ENCODE peak calls at places on chromosomes 13 and 19, in ten cellular contexts. H is fibroblast of lung, L is H1, G is H9, K is adipocyte, N is PC-3, F is endodermal cell, B is SK-N-SH, D is GM23248, T is kidney. A is an unnamed sample.

GRCh38 chr13:28059214-28059613 is 41.2 kb downstream of the FLT3 start:
- DNase-seq in K (peak; percentile 11), D (peak; percentile 45), N (peak; percentile 54), G (peak; percentile 59), F (peak; percentile 88), L (no peak), H (peak; percentile 18), T (no peak), B (peak; percentile 7), A (peak; percentile 76)

GRCh38 chr19:51771369-51771768 is 10.4 kb downstream of the FPR2 start:
- DNase-seq in G (no peak), H (no peak), L (no peak), D (no peak), F (no peak), K (no peak), B (no peak), T (no peak), N (no peak), A (no peak)

GRCh38 chr13:48411281-48412099 is 1.4 kb downstream of the LPAR6 start:
- DNase-seq in K (no peak), H (no peak), T (no peak), F (no peak), G (no peak), L (no peak), N (peak; percentile 32), B (no peak), D (peak; percentile 48), A (no peak)

GRCh38 chr19:44839272-44839671 is 6.8 kb upstream of the NECTIN2 start:
- DNase-seq in F (peak; percentile 62), K (no peak), D (no peak), T (no peak), N (no peak), B (no peak), G (peak; percentile 59), H (no peak), L (no peak), A (no peak)

GRCh38 chr19:50167314-50167721 is 4.2 kb upstream of the IZUMO2 start:
- DNase-seq in T (peak; percentile 77), B (no peak), L (no peak), G (no peak), H (no peak), K (no peak), N (peak; percentile 36), D (no peak), F (no peak), A (no peak)

GRCh38 chr13:27313742-27314141 is 43.1 kb downstream of the RASL11A start:
- DNase-seq in H (no peak), F (no peak), N (no peak), D (no peak), B (no peak), T (no peak), L (no peak), K (peak; percentile 7), G (no peak), A (no peak)

GRCh38 chr19:56987184-56987583 is 132.6 kb upstream of the USP29 start:
- DNase-seq in F (no peak), G (no peak), N (no peak), D (no peak), H (no peak), T (no peak), B (peak; percentile 43), L (no peak), K (no peak), A (no peak)

GRCh38 chr19:57546513-57546912 is 13.2 kb downstream of the ZNF550 start:
- DNase-seq in L (no peak), K (no peak), B (no peak), G (no peak), T (no peak), N (no peak), F (no peak), H (no peak), D (no peak), A (no peak)

GRCh38 chr13:109385161-109385560 is 401.2 kb downstream of the IRS2 start:
- DNase-seq in D (peak; percentile 69), G (no peak), N (no peak), H (peak; percentile 34), B (no peak), L (no peak), K (peak; percentile 15), T (no peak), F (no peak), A (no peak)

GRCh38 chr19:21130097-21130775 is 11.6 kb upstream of the ZNF431 start:
- DNase-seq in D (no peak), L (no peak), K (no peak), H (no peak), T (no peak), G (no peak), F (no peak), N (peak; percentile 33), B (no peak), A (no peak)

GRCh38 chr13:45416521-45417125 is 1.6 kb downstream of the SLC25A30 start:
- DNase-seq in N (peak; percentile 20), T (no peak), H (no peak), K (no peak), B (no peak), G (no peak), L (no peak), F (no peak), D (no peak), A (no peak)

GRCh38 chr13:98214008-98214643 is 37.1 kb upstream of the RNF113B start:
- DNase-seq in G (no peak), F (no peak), D (peak; percentile 81), H (peak; percentile 68), L (no peak), B (no peak), K (no peak), N (peak; percentile 62), T (no peak), A (no peak)

GRCh38 chr13:37735293-37735692 is 134.3 kb downstream of the TRPC4 start:
- DNase-seq in G (no peak), N (no peak), B (no peak), F (no peak), K (no peak), T (no peak), D (no peak), H (no peak), L (no peak), A (no peak)

GRCh38 chr13:34128661-34129060 is 310.7 kb downstream of the RFC3 start:
- DNase-seq in D (no peak), F (no peak), H (no peak), G (no peak), T (no peak), K (peak; percentile 39), N (peak; percentile 68), L (no peak), B (no peak), A (no peak)

GRCh38 chr13:101115762-101116161 is 300.5 kb downstream of the NALCN start:
- DNase-seq in D (peak; percentile 31), L (no peak), N (peak; percentile 21), H (peak; percentile 5), T (no peak), K (peak; percentile 20), B (no peak), G (peak; percentile 36), F (no peak), A (no peak)

GRCh38 chr13:52738719-52739467 is 727 bp downstream of the CNMD start:
- DNase-seq in F (peak; percentile 87), H (no peak), N (no peak), K (peak; percentile 2), D (peak; percentile 3), B (no peak), G (peak; percentile 62), L (no peak), T (peak; percentile 71), A (no peak)
- H3K9ac ChIP-seq in F (no peak overlapping the region), H (no peak overlapping the region), N (no peak overlapping the region), K (no peak overlapping the region), D (no peak overlapping the region), B (no peak overlapping the region), G (peak overlapping the region; percentile 11), L (peak overlapping the region; percentile 35), T (no peak overlapping the region), A (no peak overlapping the region)

GRCh38 chr13:62280590-62280989 is 864.9 kb upstream of the PCDH20 start:
- DNase-seq in H (no peak), N (no peak), L (no peak), B (no peak), D (no peak), T (no peak), G (no peak), F (no peak), K (no peak), A (peak; percentile 63)
- H3K9ac ChIP-seq in H (no peak overlapping the region), N (no peak overlapping the region), L (no peak overlapping the region), B (no peak overlapping the region), D (no peak overlapping the region), T (no peak overlapping the region), G (no peak overlapping the region), F (no peak overlapping the region), K (no peak overlapping the region), A (no peak overlapping the region)

GRCh38 chr13:114140909-114141255 is 8.5 kb upstream of the RASA3 start:
- DNase-seq in H (no peak), T (peak; percentile 49), B (no peak), N (no peak), D (no peak), K (no peak), G (no peak), F (peak; percentile 45), L (no peak), A (no peak)

GRCh38 chr13:114140131-114140908 is 7.9 kb upstream of the RASA3 start:
- DNase-seq in G (no peak), H (no peak), K (no peak), B (no peak), T (peak; percentile 64), L (no peak), D (no peak), F (no peak), N (no peak), A (no peak)

GRCh38 chr13:114141261-114141996 is 9.0 kb upstream of the RASA3 start:
- DNase-seq in K (no peak), D (no peak), N (no peak), L (no peak), G (no peak), B (no peak), T (peak; percentile 28), H (no peak), F (no peak), A (no peak)

GRCh38 chr13:114142640-114143490 is 10.4 kb upstream of the RASA3 start:
- DNase-seq in D (no peak), K (no peak), B (peak; percentile 25), T (peak; percentile 84), F (peak; percentile 64), G (no peak), L (no peak), N (no peak), H (peak; percentile 63), A (no peak)

DNA sequence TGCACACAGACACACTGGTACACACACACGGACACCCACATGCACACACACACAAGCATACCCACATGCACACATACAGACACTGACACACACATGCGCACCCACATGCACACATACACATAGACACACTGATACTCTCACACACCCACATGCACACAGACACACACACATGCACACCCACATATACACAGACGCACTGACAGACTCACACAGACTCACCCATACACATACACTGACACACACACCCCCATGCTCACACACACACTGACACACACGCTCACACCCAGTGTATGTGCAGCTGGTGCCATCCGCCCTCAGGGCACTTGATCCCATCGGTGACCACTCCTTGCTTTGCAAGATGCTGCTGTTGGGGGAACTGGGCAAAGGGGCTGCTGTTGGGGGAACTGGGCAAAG is 9.7 kb upstream of the RASA3 start:
- DNase-seq in G (peak; percentile 14), N (no peak), F (no peak), D (no peak), T (peak; percentile 38), L (no peak), H (no peak), K (no peak), B (peak; percentile 25), A (no peak)
- H3K9ac ChIP-seq in G (no peak overlapping the region), N (no peak overlapping the region), F (no peak overlapping the region), D (no peak overlapping the region), T (no peak overlapping the region), L (no peak overlapping the region), H (no peak overlapping the region), K (no peak overlapping the region), B (no peak overlapping the region), A (no peak overlapping the region)

GRCh38 chr13:32426191-32426980 is 1.5 kb downstream of the N4BP2L1 start:
- DNase-seq in K (no peak), N (no peak), D (peak; percentile 55), F (peak; percentile 46), H (peak; percentile 31), L (no peak), G (no peak), B (no peak), T (no peak), A (peak; percentile 80)
- H3K9ac ChIP-seq in K (peak overlapping the region; percentile 79), N (no peak overlapping the region), D (peak overlapping the region; percentile 70), F (no peak overlapping the region), H (no peak overlapping the region), L (no peak overlapping the region), G (no peak overlapping the region), B (no peak overlapping the region), T (peak overlapping the region; percentile 65), A (peak overlapping the region; percentile 79)

A was measured in Karpas-422.